ENCODE peak calls at places on chromosomes 13 and 19, in eight cellular contexts. P is naive thymus-derived CD4-positive, alpha-beta T cell; W is mammary epithelial cell; O is neuronal stem cell; F is endodermal cell; V is bronchial epithelial cell; E is adipocyte; Q is tibial artery. H is an unnamed sample. For H3K36me3 and H3K27me3, the result is how much of the 10 kb centered on the place peaks cover.

GRCh38 chr13:111153977-111154332 is 38.8 kb downstream of the ARHGEF7 start:
- DNase-seq in Q (peak), V (peak), W (no peak), O (no peak), F (no peak), P (no peak), E (peak), H (no peak)

GRCh38 chr19:48487944-48488343 is 18.8 kb downstream of the CYTH2 start:
- DNase-seq in Q (peak), V (peak), W (peak), F (no peak), E (peak), P (no peak), O (no peak), H (no peak)

GRCh38 chr19:15438124-15438496 is 11.6 kb downstream of the WIZ start:
- DNase-seq in Q (no peak), P (no peak), V (no peak), W (no peak), O (no peak), E (no peak), F (no peak), H (no peak)

GRCh38 chr13:78636493-78636892 is 22.5 kb downstream of the OBI1 start:
- DNase-seq in F (no peak), V (no peak), O (no peak), P (no peak), E (no peak), W (no peak), Q (no peak), H (no peak)

GRCh38 chr13:51246411-51247298 is 24.5 kb downstream of the FAM124A start:
- DNase-seq in E (no peak), V (no peak), W (no peak), P (no peak), F (peak), Q (no peak), O (no peak), H (no peak)

GRCh38 chr19:39398297-39398864 is 7.2 kb downstream of the MED29 start:
- DNase-seq in E (peak), Q (peak), W (peak), F (no peak), V (peak), O (no peak), P (no peak), H (peak)

GRCh38 chr19:10742494-10742893 is 24.6 kb downstream of the DNM2 start:
- DNase-seq in O (no peak), F (no peak), V (no peak), P (no peak), E (no peak), Q (no peak), W (no peak), H (no peak)

GRCh38 chr19:28961772-28962500 is 251.0 kb downstream of the UQCRFS1 start:
- DNase-seq in P (no peak), V (no peak), Q (no peak), E (peak), W (no peak), O (no peak), F (no peak), H (no peak)

GRCh38 chr19:18223860-18224524 is 2.2 kb downstream of the PDE4C start:
- DNase-seq in Q (no peak), E (no peak), F (peak), O (peak), P (no peak), V (no peak), W (no peak), H (peak)

GRCh38 chr19:50820086-50820485 is 3.5 kb downstream of the KLK1 start:
- DNase-seq in E (no peak), F (peak), O (no peak), Q (no peak), V (no peak), W (no peak), P (no peak), H (no peak)

GRCh38 chr19:10419646-10420443 is 493 bp upstream of the PDE4A start:
- DNase-seq in F (peak), V (no peak), O (peak), W (peak), Q (no peak), E (peak), P (no peak), H (peak)

GRCh38 chr19:33432408-33433170 is 59.1 kb downstream of the CEBPG start:
- DNase-seq in Q (no peak), O (no peak), P (no peak), V (no peak), E (no peak), F (no peak), W (no peak), H (no peak)

GRCh38 chr19:38004505-38005223 is 97.7 kb downstream of the SIPA1L3 start:
- DNase-seq in E (peak), Q (peak), O (peak), P (no peak), V (peak), F (peak), W (peak), H (peak)

GRCh38 chr13:34458756-34459462 is 483.2 kb upstream of the NBEA start:
- DNase-seq in W (no peak), O (no peak), P (no peak), F (no peak), E (peak), Q (no peak), V (no peak), H (no peak)

GRCh38 chr13:94110011-94110410 is 369.5 kb downstream of the DCT start:
- DNase-seq in W (no peak), V (no peak), Q (no peak), F (no peak), O (no peak), E (no peak), P (no peak), H (no peak)

GRCh38 chr13:40874138-40874776 is 84.8 kb downstream of the SLC25A15 start:
- DNase-seq in E (no peak), Q (no peak), W (peak), O (no peak), V (no peak), F (no peak), P (no peak), H (no peak)

GRCh38 chr13:110061270-110061669 is 245.7 kb downstream of the COL4A1 start:
- DNase-seq in O (no peak), W (no peak), V (no peak), P (no peak), E (no peak), F (no peak), Q (no peak), H (no peak)

GRCh38 chr19:15488489-15489226 is 9.4 kb upstream of the PGLYRP2 start:
- DNase-seq in W (no peak), E (no peak), O (no peak), Q (no peak), F (no peak), V (no peak), P (no peak), H (no peak)

GRCh38 chr19:662962-663681 is at the start of gene RNF126:
- DNase-seq in W (peak), E (peak), Q (peak), F (peak), P (peak), O (peak), V (peak), H (peak)

GRCh38 chr19:4369109-4369887 is 25.9 kb downstream of the MPND start:
- DNase-seq in O (no peak), W (peak), F (peak), V (peak), P (peak), E (no peak), Q (peak), H (peak)

GRCh38 chr19:5107432-5108122 is 138.7 kb downstream of the KDM4B start:
- DNase-seq in F (no peak), O (no peak), V (no peak), E (no peak), W (no peak), Q (no peak), P (no peak), H (no peak)

GRCh38 chr13:20348645-20349408 is 116.7 kb upstream of the GJB6 start:
- DNase-seq in W (no peak), V (no peak), E (no peak), F (no peak), O (no peak), P (no peak), Q (no peak), H (no peak)

GRCh38 chr19:7294571-7295212 is 478 bp upstream of the INSR start:
- DNase-seq in V (no peak), P (no peak), E (peak), F (peak), W (peak), Q (peak), O (peak), H (peak)

GRCh38 chr19:45161715-45162463 is 1.1 kb upstream of the NKPD1 start:
- DNase-seq in Q (no peak), O (no peak), F (peak), E (peak), W (no peak), P (no peak), V (no peak), H (peak)

GRCh38 chr13:90719452-90719851 is 628.0 kb upstream of the MIR17HG start:
- DNase-seq in O (no peak), F (no peak), E (peak), Q (no peak), P (no peak), V (no peak), W (no peak), H (no peak)

GRCh38 chr19:39698535-39698934 is 5.7 kb upstream of the LGALS14 start:
- DNase-seq in V (no peak), W (no peak), Q (no peak), O (no peak), P (no peak), E (no peak), F (no peak), H (no peak)

GRCh38 chr13:65240773-65241172 is 1989.4 kb downstream of the PCDH9 start:
- DNase-seq in W (no peak), E (no peak), O (no peak), F (no peak), Q (no peak), P (no peak), V (no peak), H (no peak)

GRCh38 chr19:34345934-34346333 is 19.1 kb upstream of the GPI start:
- DNase-seq in Q (no peak), V (peak), F (peak), E (peak), O (no peak), P (peak), W (peak), H (no peak)

GRCh38 chr13:47455581-47455980 is 545.5 kb downstream of the SUCLA2 start:
- DNase-seq in F (no peak), E (no peak), W (peak), Q (no peak), V (no peak), P (no peak), O (no peak), H (no peak)

GRCh38 chr19:53553865-53554791 is 16.2 kb downstream of the ZNF331 start:
- DNase-seq in F (no peak), Q (peak), O (no peak), P (peak), W (peak), V (peak), E (peak), H (peak)

GRCh38 chr13:113928701-113929627 is 44.9 kb downstream of the C13orf46 start:
- DNase-seq in E (peak), O (no peak), Q (peak), V (no peak), P (no peak), W (no peak), F (peak), H (no peak)

GRCh38 chr13:53953205-53953604 is 924.6 kb downstream of the OLFM4 start:
- DNase-seq in O (no peak), P (no peak), E (no peak), V (no peak), F (no peak), W (no peak), Q (no peak), H (no peak)

GRCh38 chr19:571127-571974 is 1.0 kb upstream of the BSG start:
- DNase-seq in F (peak), P (peak), O (peak), Q (no peak), V (peak), E (peak), W (no peak), H (peak)

GRCh38 chr13:53127378-53127777 is 98.8 kb downstream of the OLFM4 start:
- DNase-seq in Q (no peak), E (no peak), O (no peak), P (no peak), W (no peak), F (no peak), V (no peak), H (no peak)

GRCh38 chr19:7263066-7263465 is 31.1 kb downstream of the INSR start:
- DNase-seq in F (no peak), O (no peak), V (no peak), P (no peak), W (no peak), Q (no peak), E (no peak), H (no peak)

GRCh38 chr19:44061038-44061437 is 9.2 kb downstream of the ZNF223 start:
- DNase-seq in V (no peak), F (no peak), Q (no peak), W (no peak), P (no peak), E (no peak), O (no peak), H (no peak)
- H3K36me3 ChIP-seq in V (under half), F (half or more), Q (half or more), W (under half), P (under half), E (half or more), O (under half), H (under half)

GRCh38 chr19:2490659-2491058 is 14.7 kb downstream of the GADD45B start:
- DNase-seq in O (no peak), F (no peak), V (no peak), W (no peak), E (no peak), Q (no peak), P (no peak), H (no peak)
- H3K27me3 ChIP-seq in O (under half), F (under half), V (under half), W (under half), E (under half), Q (under half), P (under half), H (under half)

GRCh38 chr19:2574971-2575630 is 99.2 kb downstream of the GADD45B start:
- DNase-seq in V (no peak), W (no peak), O (no peak), P (no peak), E (no peak), F (no peak), Q (peak), H (no peak)
- H3K4me3 ChIP-seq in V (no peak), W (no peak), O (peak), P (no peak), E (no peak), F (no peak), Q (no peak), H (no peak)

GRCh38 chr13:26749285-26749684 is 11.3 kb downstream of the GPR12 start:
- DNase-seq in P (no peak), W (no peak), V (no peak), F (peak), Q (no peak), E (no peak), O (no peak), H (no peak)
- H3K36me3 ChIP-seq in P (under half), W (under half), V (under half), F (under half), Q (under half), E (under half), O (under half), H (under half)

DNA sequence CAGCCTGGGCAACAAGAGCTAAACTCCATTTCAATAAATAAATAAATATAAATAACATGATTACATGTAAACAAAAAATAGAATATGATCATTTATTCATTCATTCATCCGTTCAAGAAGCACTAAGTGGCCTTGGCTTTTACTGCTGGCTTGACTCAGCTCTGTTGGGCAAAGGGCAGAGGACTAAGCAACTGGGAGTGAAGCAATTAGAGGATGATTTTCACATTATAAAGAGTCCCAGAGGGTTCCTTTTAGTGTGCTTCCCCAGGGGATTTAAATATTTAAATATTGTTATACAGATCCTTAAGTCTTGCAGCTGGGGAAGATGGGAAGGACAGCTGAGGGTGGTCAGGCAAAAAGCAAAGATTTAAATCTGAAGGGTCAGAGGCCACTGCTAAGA is 34.9 kb upstream of the FLT1 start:
- DNase-seq in V (no peak), O (no peak), P (no peak), F (no peak), W (no peak), E (no peak), Q (no peak), H (no peak)
- H3K27me3 ChIP-seq in V (under half), O (under half), P (under half), F (under half), W (under half), E (under half), Q (half or more), H (under half)

H was measured in GM06990.